ENCODE peak calls at places on chromosomes 12 and 14, in eight cellular contexts. D is IMR-90, A is kidney, E is K562, P is neural progenitor cell, B is esophagus squamous epithelium, C is heart right ventricle, Z is lung. M is an unnamed sample.

GRCh38 chr14:101604935-101605767 is 43.9 kb downstream of the DIO3 start:
- DNase-seq in Z (peak; percentile 27), C (no peak), E (no peak), A (no peak), P (no peak), D (no peak), B (no peak), M (no peak)

GRCh38 chr14:80587096-80587724 is 354.3 kb downstream of the CEP128 start:
- DNase-seq in C (no peak), A (no peak), P (peak; percentile 32), D (peak; percentile 48), E (no peak), B (no peak), Z (no peak), M (no peak)

GRCh38 chr12:78376257-78376656 is 488.3 kb upstream of the SYT1 start:
- DNase-seq in E (no peak), B (no peak), A (no peak), Z (no peak), D (peak; percentile 2), P (no peak), C (no peak), M (no peak)

GRCh38 chr12:47361389-47362031 is 281.8 kb upstream of the AMIGO2 start:
- DNase-seq in A (no peak), B (peak; percentile 12), C (peak; percentile 42), Z (no peak), D (no peak), P (no peak), E (peak; percentile 72), M (peak; percentile 28)

GRCh38 chr12:4216542-4216927 is 57.0 kb upstream of the CCND2 start:
- DNase-seq in B (no peak), D (no peak), Z (no peak), E (no peak), A (no peak), P (no peak), C (no peak), M (no peak)

GRCh38 chr14:59576332-59577294 is at the start of gene CCDC175:
- DNase-seq in Z (peak; percentile 79), D (peak; percentile 71), E (peak; percentile 75), B (no peak), A (peak; percentile 93), C (peak; percentile 61), P (peak; percentile 99), M (peak; percentile 92)

GRCh38 chr12:47207005-47207717 is 127.4 kb upstream of the AMIGO2 start:
- DNase-seq in D (no peak), P (no peak), B (no peak), Z (peak; percentile 40), C (no peak), A (no peak), E (peak; percentile 49), M (peak; percentile 58)

GRCh38 chr14:100531591-100532121 is 55.6 kb downstream of the BEGAIN start:
- DNase-seq in D (no peak), E (no peak), C (no peak), A (peak; percentile 48), P (no peak), B (no peak), Z (peak; percentile 25), M (peak; percentile 15)

GRCh38 chr14:64107438-64107837 is 186.7 kb downstream of the ESR2 start:
- DNase-seq in E (no peak), P (no peak), Z (no peak), D (no peak), B (no peak), C (no peak), A (no peak), M (no peak)

GRCh38 chr12:94873368-94874085 is 130.0 kb downstream of the NDUFA12 start:
- DNase-seq in D (no peak), C (no peak), Z (no peak), E (peak; percentile 12), P (peak; percentile 85), A (peak; percentile 80), B (no peak), M (peak; percentile 19)

GRCh38 chr14:97280526-97280925 is 483.3 kb downstream of the VRK1 start:
- DNase-seq in Z (no peak), C (no peak), D (no peak), B (no peak), E (no peak), A (no peak), P (no peak), M (no peak)

GRCh38 chr12:112906712-112907414 is at the start of gene OAS1:
- DNase-seq in D (peak; percentile 22), E (no peak), Z (peak; percentile 39), P (peak; percentile 7), B (no peak), C (peak; percentile 50), A (no peak), M (peak; percentile 84)

GRCh38 chr12:115324949-115325638 is 641.1 kb upstream of the TBX3 start:
- DNase-seq in D (no peak), A (no peak), C (no peak), P (no peak), Z (no peak), E (no peak), B (no peak), M (no peak)

GRCh38 chr12:115322275-115322674 is 638.3 kb upstream of the TBX3 start:
- DNase-seq in Z (no peak), A (no peak), E (no peak), D (peak; percentile 76), B (no peak), C (no peak), P (no peak), M (no peak)

GRCh38 chr12:115323223-115323905 is 639.4 kb upstream of the TBX3 start:
- DNase-seq in A (no peak), D (peak; percentile 86), B (no peak), C (no peak), E (no peak), Z (no peak), P (no peak), M (no peak)

GRCh38 chr12:115320967-115321366 is 637.0 kb upstream of the TBX3 start:
- DNase-seq in B (no peak), A (peak; percentile 93), Z (no peak), P (no peak), D (no peak), E (no peak), C (no peak), M (no peak)

DNA sequence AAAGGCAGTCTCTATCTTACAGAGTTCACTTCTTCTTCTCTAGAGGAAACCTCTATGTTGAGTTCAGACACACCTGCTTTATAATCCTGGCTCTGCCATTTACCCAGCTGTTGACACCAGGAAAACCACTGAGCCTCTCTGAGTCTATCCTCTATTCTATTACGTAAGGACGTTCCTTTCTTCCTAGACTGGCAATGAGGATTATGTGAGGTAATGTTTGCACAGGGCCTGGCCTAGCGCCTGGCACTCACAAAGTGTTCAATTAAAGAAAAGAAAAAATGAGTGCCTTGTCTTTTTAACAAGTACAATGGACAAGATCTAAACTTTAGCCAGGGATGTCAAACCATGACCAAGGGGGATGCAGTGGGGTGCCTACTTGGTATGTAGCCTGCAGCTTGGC is 641.9 kb upstream of the TBX3 start:
- DNase-seq in C (no peak), D (no peak), A (no peak), Z (no peak), B (no peak), P (no peak), E (no peak), M (peak; percentile 32)
- TF ChIP-seq CTCF in C (no peak), D (no peak), A (no peak), Z (no peak), B (no peak), P (no peak), E (no peak), M (no peak)

GRCh38 chr12:56722832-56723231 is 2.3 kb downstream of the NACA start:
- DNase-seq in E (no peak), P (no peak), B (no peak), D (no peak), A (no peak), C (no peak), Z (no peak), M (peak; percentile 33)
- H3K4me1 ChIP-seq in E (peaks cover 44% of the 10 kb centered on the region), P (peaks cover 48% of the 10 kb centered on the region), B (peaks cover 74% of the 10 kb centered on the region), D (peaks cover 5% of the 10 kb centered on the region), A (peaks cover 18% of the 10 kb centered on the region), C (peaks cover 68% of the 10 kb centered on the region), Z (peaks cover 49% of the 10 kb centered on the region), M (peaks cover 13% of the 10 kb centered on the region)

GRCh38 chr14:36243183-36243582 is 66.7 kb upstream of the PTCSC3 start:
- DNase-seq in E (no peak), C (no peak), A (no peak), B (no peak), Z (no peak), P (no peak), D (no peak), M (no peak)

GRCh38 chr14:36245223-36245622 is 68.7 kb upstream of the PTCSC3 start:
- DNase-seq in D (no peak), P (peak; percentile 64), Z (no peak), C (no peak), A (no peak), E (no peak), B (no peak), M (no peak)

GRCh38 chr14:36238666-36239363 is 62.3 kb upstream of the PTCSC3 start:
- DNase-seq in C (no peak), A (no peak), Z (peak; percentile 46), B (no peak), P (no peak), D (peak; percentile 70), E (no peak), M (no peak)

DNA sequence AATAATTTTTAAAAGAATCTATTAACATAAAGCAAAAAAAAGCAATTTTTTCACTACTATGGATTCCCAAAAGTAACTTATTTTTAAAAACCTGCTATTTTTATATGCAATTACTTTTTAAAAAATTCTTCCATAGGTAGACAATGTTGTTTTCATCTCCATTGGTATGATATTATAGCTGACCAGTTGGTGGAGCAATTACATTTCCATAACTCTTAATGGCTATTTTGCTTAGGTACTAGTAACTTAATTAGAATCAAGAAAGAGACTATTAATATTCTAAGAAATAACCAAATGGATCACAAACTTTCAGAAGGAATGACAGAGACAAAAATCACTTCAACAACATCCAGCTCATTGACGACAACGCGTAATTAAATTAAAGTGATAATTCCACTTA is 64.7 kb upstream of the PTCSC3 start:
- DNase-seq in E (no peak), A (no peak), Z (no peak), B (no peak), P (no peak), D (no peak), C (no peak), M (no peak)
- TF ChIP-seq CTCF in E (peak; percentile 18), A (no peak), Z (no peak), B (no peak), P (no peak), D (peak; percentile 16), C (no peak), M (no peak)

GRCh38 chr14:35402323-35403084 is 2.0 kb downstream of the NFKBIA start:
- DNase-seq in P (no peak), Z (no peak), E (no peak), B (no peak), C (no peak), D (peak; percentile 56), A (peak; percentile 69), M (peak; percentile 63)
- H3K4me1 ChIP-seq in P (peaks cover 7% of the 10 kb centered on the region), Z (peaks cover 17% of the 10 kb centered on the region), E (peaks cover 28% of the 10 kb centered on the region), B (peaks cover 83% of the 10 kb centered on the region), C (peaks cover 87% of the 10 kb centered on the region), D (peaks cover 15% of the 10 kb centered on the region), A (peaks cover 35% of the 10 kb centered on the region), M (peaks cover 11% of the 10 kb centered on the region)

GRCh38 chr14:37890095-37890494 is 294.7 kb downstream of the TTC6 start:
- DNase-seq in E (no peak), Z (no peak), B (no peak), A (no peak), D (no peak), C (no peak), P (no peak), M (no peak)
- TF ChIP-seq CTCF in E (no peak), Z (no peak), B (no peak), A (no peak), D (peak; percentile 29), C (no peak), P (peak; percentile 35), M (no peak)

GRCh38 chr14:70638416-70638815 is 3.3 kb upstream of the TTC9 start:
- DNase-seq in E (no peak), C (no peak), P (no peak), D (no peak), A (no peak), Z (no peak), B (no peak), M (no peak)
- H3K4me1 ChIP-seq in E (no peaks in the 10 kb centered on the region), C (peaks cover 20% of the 10 kb centered on the region), P (peaks cover 8% of the 10 kb centered on the region), D (no peaks in the 10 kb centered on the region), A (peaks cover 4% of the 10 kb centered on the region), Z (no peaks in the 10 kb centered on the region), B (peaks cover 26% of the 10 kb centered on the region), M (peaks cover 4% of the 10 kb centered on the region)